ENCODE peak calls at places on chromosomes 1 and 21, in six cellular contexts. S, D, R, N, V and P are unnamed samples.

GRCh38 chr1:184691719-184692324 is 62.8 kb downstream of the EDEM3 start:
- DNase-seq in V (no peak), R (no peak), S (no peak), N (peak; percentile 3), D (no peak), P (no peak)

GRCh38 chr1:16266411-16267118 is 29.6 kb upstream of the CPLANE2 start:
- DNase-seq in R (no peak), D (no peak), V (no peak), N (no peak), S (no peak), P (no peak)

GRCh38 chr1:203622486-203622885 is 4.1 kb upstream of the ATP2B4 start:
- DNase-seq in V (no peak), S (no peak), R (no peak), D (no peak), N (no peak), P (no peak)

GRCh38 chr1:201504799-201505504 is 2.0 kb downstream of the CSRP1 start:
- DNase-seq in N (no peak), R (no peak), S (no peak), V (no peak), D (no peak), P (no peak)

GRCh38 chr1:58755468-58755872 is 28.4 kb downstream of the JUN start:
- DNase-seq in V (no peak), R (peak; percentile 72), N (peak; percentile 99), S (peak; percentile 72), D (peak; percentile 31), P (peak; percentile 82)

GRCh38 chr1:205495237-205495823 is 9.1 kb upstream of the CDK18 start:
- DNase-seq in S (no peak), D (no peak), V (no peak), R (no peak), N (no peak), P (no peak)

GRCh38 chr1:88742546-88742945 is 58.5 kb downstream of the PKN2 start:
- DNase-seq in R (no peak), S (no peak), N (no peak), V (no peak), D (no peak), P (no peak)

GRCh38 chr21:41684381-41685245 is 82.2 kb downstream of the RIPK4 start:
- DNase-seq in S (peak; percentile 69), D (no peak), R (no peak), V (no peak), N (peak; percentile 13), P (no peak)

GRCh38 chr1:95742591-95743089 is 508.6 kb downstream of the RWDD3 start:
- DNase-seq in D (no peak), R (no peak), V (no peak), N (no peak), S (no peak), P (no peak)

GRCh38 chr1:218476385-218476784 is 131.2 kb downstream of the TGFB2 start:
- DNase-seq in R (no peak), V (no peak), N (peak; percentile 66), S (no peak), D (no peak), P (no peak)

GRCh38 chr1:46224966-46225365 is 21.8 kb downstream of the LURAP1 start:
- DNase-seq in S (no peak), V (no peak), N (no peak), D (no peak), R (no peak), P (no peak)

GRCh38 chr21:38909929-38910328 is 104.2 kb downstream of the ETS2 start:
- DNase-seq in S (no peak), V (no peak), N (no peak), D (no peak), R (no peak), P (no peak)

GRCh38 chr1:9787702-9788101 is 36.1 kb downstream of the CLSTN1 start:
- DNase-seq in R (peak; percentile 68), N (no peak), D (peak; percentile 47), S (no peak), V (peak; percentile 40), P (peak; percentile 64)

GRCh38 chr1:228986093-228986904 is 251.0 kb downstream of the RHOU start:
- DNase-seq in N (no peak), V (no peak), S (peak; percentile 79), R (no peak), D (no peak), P (no peak)

GRCh38 chr1:13517193-13517812 is 3.5 kb upstream of the LRRC38 start:
- DNase-seq in R (no peak), V (no peak), S (no peak), N (no peak), D (peak; percentile 3), P (peak; percentile 59)

GRCh38 chr21:44354001-44354405 is 582 bp downstream of the TRPM2 start:
- DNase-seq in N (no peak), S (no peak), V (no peak), D (no peak), R (no peak), P (no peak)

GRCh38 chr1:89815611-89816010 is 5.2 kb upstream of the LRRC8D start:
- DNase-seq in V (no peak), D (no peak), N (no peak), S (no peak), R (no peak), P (no peak)

GRCh38 chr1:184919892-184920291 is 54.4 kb downstream of the NIBAN1 start:
- DNase-seq in V (no peak), D (no peak), N (no peak), R (no peak), S (no peak), P (no peak)

GRCh38 chr1:245969274-245969673 is 537.8 kb downstream of the SMYD3 start:
- DNase-seq in D (no peak), N (peak; percentile 79), V (no peak), S (no peak), R (no peak), P (no peak)

GRCh38 chr1:208047476-208047934 is 136.6 kb upstream of the CD34 start:
- DNase-seq in S (peak; percentile 65), N (no peak), D (no peak), V (no peak), R (no peak), P (no peak)

GRCh38 chr1:237677979-237678378 is 212.7 kb downstream of the ZP4 start:
- DNase-seq in R (no peak), N (peak; percentile 47), V (no peak), S (no peak), D (no peak), P (no peak)

GRCh38 chr1:189429610-189430009 is 1048.1 kb downstream of the BRINP3 start:
- DNase-seq in V (no peak), R (no peak), N (peak; percentile 11), D (no peak), S (no peak), P (no peak)

GRCh38 chr1:15347182-15347581 is 62.5 kb upstream of the EFHD2 start:
- DNase-seq in S (no peak), R (no peak), N (no peak), V (no peak), D (no peak), P (no peak)

GRCh38 chr1:61914823-61915482 is 172.7 kb downstream of the PATJ start:
- DNase-seq in N (no peak), R (no peak), D (no peak), S (no peak), V (no peak), P (no peak)

GRCh38 chr1:119713039-119713537 is 1.4 kb downstream of the PHGDH start:
- DNase-seq in R (no peak), N (no peak), V (no peak), D (no peak), S (no peak), P (no peak)

GRCh38 chr1:64366821-64367220 is 103.1 kb upstream of the CACHD1 start:
- DNase-seq in V (no peak), D (no peak), N (no peak), R (no peak), S (no peak), P (no peak)

GRCh38 chr1:14115976-14116375 is 416.0 kb downstream of the PRDM2 start:
- DNase-seq in V (no peak), S (no peak), R (no peak), D (no peak), N (no peak), P (no peak)

GRCh38 chr1:53075206-53075605 is 13.2 kb downstream of the PODN start:
- DNase-seq in N (no peak), S (no peak), R (no peak), D (no peak), V (no peak), P (no peak)

GRCh38 chr1:29471487-29472313 is 235.4 kb downstream of the PTPRU start:
- DNase-seq in V (no peak), S (peak; percentile 27), R (no peak), N (no peak), D (no peak), P (no peak)

GRCh38 chr1:199132006-199132405 is 493.2 kb downstream of the PTPRC start:
- DNase-seq in R (no peak), N (no peak), D (no peak), S (no peak), V (no peak), P (no peak)

GRCh38 chr1:173057984-173058383 is 7.2 kb upstream of the TNFSF18 start:
- DNase-seq in N (no peak), V (no peak), R (no peak), D (no peak), S (no peak), P (no peak)

GRCh38 chr1:207897188-207897587 is 13.7 kb downstream of the CD34 start:
- DNase-seq in N (no peak), D (no peak), V (no peak), S (no peak), R (no peak), P (no peak)

GRCh38 chr1:19648239-19648638 is 4.1 kb downstream of the NBL1 start:
- DNase-seq in N (no peak), S (no peak), R (no peak), D (no peak), V (no peak), P (no peak)

GRCh38 chr21:45256912-45257672 is 30.6 kb downstream of the POFUT2 start:
- DNase-seq in S (peak; percentile 38), N (no peak), V (no peak), D (no peak), R (no peak), P (peak; percentile 52)

GRCh38 chr1:212560933-212561460 is 47.6 kb upstream of the ATF3 start:
- DNase-seq in N (no peak), S (no peak), R (no peak), D (no peak), V (no peak), P (no peak)

GRCh38 chr1:218303176-218303575 is 18.1 kb downstream of the RRP15 start:
- DNase-seq in D (no peak), S (no peak), R (no peak), N (no peak), V (no peak), P (no peak)

GRCh38 chr1:204363335-204364114 is 3.8 kb upstream of the PLEKHA6 start:
- DNase-seq in R (peak; percentile 84), N (peak; percentile 29), S (peak; percentile 80), V (peak; percentile 54), D (peak; percentile 67), P (peak; percentile 85)

GRCh38 chr1:162055062-162055461 is 14.4 kb upstream of the NOS1AP start:
- DNase-seq in D (no peak), R (no peak), S (no peak), N (peak; percentile 49), V (no peak), P (no peak)

GRCh38 chr1:206898089-206898908 is 1.1 kb downstream of the IL24 start:
- DNase-seq in N (no peak), D (no peak), V (no peak), R (no peak), S (peak; percentile 27), P (peak; percentile 52)

GRCh38 chr1:225426395-225427248 is 1.2 kb downstream of the LBR start:
- DNase-seq in S (no peak), N (no peak), R (peak; percentile 61), V (peak; percentile 13), D (peak; percentile 28), P (peak; percentile 69)